ENCODE peak calls at places on chromosomes 11 and 22, in eight cellular contexts. Q is tibial artery; H is GM23248; O is H9; Z is activated naive CD8-positive, alpha-beta T cell treated with anti-CD3 and anti-CD28 coated beads, Interleukin-2, amount 10 ng/mL, durations not matched to agents 7 days and 5 days; F is HCT116; T is suprapubic skin; W is right cardiac atrium. G is an unnamed sample.

GRCh38 chr11:13834463-13834862 is 128.1 kb upstream of the SPON1 start:
- DNase-seq in Q (no peak), H (no peak), Z (no peak), W (no peak), O (peak), F (no peak), T (no peak), G (no peak)

GRCh38 chr11:69352715-69353325 is 58.9 kb downstream of the MYEOV start:
- DNase-seq in T (peak), F (peak), H (peak), Z (no peak), W (no peak), O (no peak), Q (peak), G (no peak)

GRCh38 chr11:1052133-1053011 is 15.9 kb upstream of the MUC6 start:
- DNase-seq in W (peak), Q (peak), H (no peak), F (no peak), Z (peak), O (no peak), T (no peak), G (no peak)

GRCh38 chr11:120564573-120565301 is 53.2 kb downstream of the GRIK4 start:
- DNase-seq in O (peak), F (no peak), H (peak), T (no peak), Q (peak), Z (peak), W (peak), G (peak)

GRCh38 chr11:93234602-93235207 is 36.9 kb upstream of the SLC36A4 start:
- DNase-seq in O (peak), Z (peak), W (peak), H (peak), Q (peak), F (peak), T (peak), G (peak)

GRCh38 chr22:26599505-26599904 is 9.6 kb upstream of the TPST2 start:
- DNase-seq in T (no peak), H (no peak), W (no peak), Z (no peak), Q (no peak), F (no peak), O (no peak), G (no peak)

GRCh38 chr22:47333625-47334024 is 571.2 kb downstream of the TBC1D22A start:
- DNase-seq in W (no peak), O (no peak), Z (no peak), T (no peak), Q (no peak), H (peak), F (peak), G (no peak)

GRCh38 chr22:44256860-44257560 is 55.7 kb downstream of the SHISAL1 start:
- DNase-seq in Q (peak), F (no peak), W (no peak), T (peak), H (no peak), O (peak), Z (peak), G (no peak)

GRCh38 chr22:17471901-17472566 is 91.3 kb upstream of the SLC25A18 start:
- DNase-seq in T (no peak), F (no peak), O (no peak), H (peak), W (no peak), Z (no peak), Q (no peak), G (no peak)

GRCh38 chr11:65501530-65502273 is 2.9 kb downstream of the MALAT1 start:
- DNase-seq in O (no peak), H (peak), W (no peak), F (no peak), T (no peak), Q (no peak), Z (no peak), G (no peak)

GRCh38 chr22:44689173-44689572 is 12.8 kb upstream of the PRR5 start:
- DNase-seq in T (no peak), O (no peak), Z (no peak), W (no peak), Q (no peak), F (peak), H (no peak), G (no peak)

GRCh38 chr11:20158597-20159257 is 1.5 kb downstream of the DBX1 start:
- DNase-seq in O (peak), F (no peak), T (no peak), W (peak), H (peak), Q (no peak), Z (peak), G (peak)

GRCh38 chr11:73288873-73289707 is 17.0 kb downstream of the P2RY6 start:
- DNase-seq in Q (peak), O (peak), F (peak), W (peak), Z (peak), T (no peak), H (peak), G (peak)

GRCh38 chr11:46920709-46921108 is 2.4 kb upstream of the LRP4 start:
- DNase-seq in T (no peak), W (no peak), Z (no peak), O (no peak), Q (peak), F (no peak), H (peak), G (peak)

GRCh38 chr11:64234840-64235379 is 526 bp downstream of the VEGFB start:
- DNase-seq in Z (peak), W (peak), T (no peak), H (peak), Q (peak), F (no peak), O (no peak), G (no peak)

GRCh38 chr11:42234381-42235035 is 775.1 kb upstream of the LRRC4C start:
- DNase-seq in T (no peak), O (no peak), Z (no peak), H (peak), F (no peak), Q (no peak), W (no peak), G (no peak)

GRCh38 chr11:61019037-61019817 is 47.7 kb downstream of the CD6 start:
- DNase-seq in O (no peak), Q (no peak), F (no peak), Z (no peak), W (no peak), T (no peak), H (no peak), G (no peak)

GRCh38 chr11:2592559-2593392 is 107.0 kb downstream of the KCNQ1OT1 start:
- DNase-seq in Q (no peak), F (no peak), T (no peak), Z (no peak), O (no peak), H (no peak), W (peak), G (no peak)

GRCh38 chr11:86492370-86493030 is 117.8 kb downstream of the CCDC81 start:
- DNase-seq in H (no peak), Z (no peak), O (no peak), F (no peak), W (no peak), T (no peak), Q (no peak), G (no peak)

GRCh38 chr11:14836106-14836492 is 55.9 kb downstream of the CYP2R1 start:
- DNase-seq in O (no peak), H (no peak), W (no peak), Q (no peak), T (no peak), F (no peak), Z (no peak), G (no peak)

G was measured in midbrain.